ENCODE peak calls at places on chromosomes 6 and 20, in five cellular contexts. One of them, this sample, is unnamed.

GRCh38 chr6:55794136-55794812 is 81.1 kb downstream of the BMP5 start:
- DNase-seq in GM23338: no peak
- DNase-seq in HepG2: no peak
- DNase-seq in K562: no peak
- DNase-seq in GM12878: no peak
- DNase-seq in this sample: no peak

GRCh38 chr6:3808759-3809514 is 40.2 kb upstream of the FAM50B start:
- DNase-seq in GM23338: no peak
- DNase-seq in HepG2: peak
- DNase-seq in K562: no peak
- DNase-seq in GM12878: no peak
- DNase-seq in this sample: peak

GRCh38 chr6:99132026-99132425 is 184.3 kb upstream of the FBXL4 start:
- DNase-seq in GM23338: no peak
- DNase-seq in HepG2: no peak
- DNase-seq in K562: no peak
- DNase-seq in GM12878: no peak
- DNase-seq in this sample: no peak

GRCh38 chr20:16821211-16822089 is 73.3 kb downstream of the OTOR start:
- DNase-seq in GM23338: peak
- DNase-seq in HepG2: peak
- DNase-seq in K562: peak
- DNase-seq in GM12878: no peak
- DNase-seq in this sample: peak

GRCh38 chr6:154410619-154411044 is 54.0 kb upstream of the IPCEF1 start:
- DNase-seq in GM23338: peak
- DNase-seq in HepG2: peak
- DNase-seq in K562: no peak
- DNase-seq in GM12878: no peak
- DNase-seq in this sample: peak

GRCh38 chr6:25449774-25450173 is 170.6 kb downstream of the CARMIL1 start:
- DNase-seq in GM23338: peak
- DNase-seq in HepG2: no peak
- DNase-seq in K562: no peak
- DNase-seq in GM12878: no peak
- DNase-seq in this sample: no peak

GRCh38 chr6:44670146-44670545 is 282.6 kb downstream of the CDC5L start:
- DNase-seq in GM23338: no peak
- DNase-seq in HepG2: no peak
- DNase-seq in K562: no peak
- DNase-seq in GM12878: no peak
- DNase-seq in this sample: no peak

GRCh38 chr6:47106721-47107197 is 64.6 kb upstream of the ADGRF1 start:
- DNase-seq in GM23338: peak
- DNase-seq in HepG2: peak
- DNase-seq in K562: no peak
- DNase-seq in GM12878: no peak
- DNase-seq in this sample: no peak

GRCh38 chr6:138206862-138207261 is 11.4 kb downstream of the PBOV1 start:
- DNase-seq in GM23338: no peak
- DNase-seq in HepG2: no peak
- DNase-seq in K562: no peak
- DNase-seq in GM12878: no peak
- DNase-seq in this sample: no peak

GRCh38 chr6:168078199-168078942 is 641 bp downstream of the FRMD1 start:
- DNase-seq in GM23338: no peak
- DNase-seq in HepG2: no peak
- DNase-seq in K562: no peak
- DNase-seq in GM12878: no peak
- DNase-seq in this sample: no peak

GRCh38 chr20:44706371-44707258 is 8.6 kb upstream of the CCN5 start:
- DNase-seq in GM23338: no peak
- DNase-seq in HepG2: no peak
- DNase-seq in K562: no peak
- DNase-seq in GM12878: no peak
- DNase-seq in this sample: no peak

GRCh38 chr6:40894962-40895799 is 143.8 kb downstream of the UNC5CL start:
- DNase-seq in GM23338: peak
- DNase-seq in HepG2: peak
- DNase-seq in K562: peak
- DNase-seq in GM12878: no peak
- DNase-seq in this sample: peak

GRCh38 chr20:51514836-51515235 is 27.7 kb downstream of the NFATC2 start:
- DNase-seq in GM23338: no peak
- DNase-seq in HepG2: no peak
- DNase-seq in K562: no peak
- DNase-seq in GM12878: no peak
- DNase-seq in this sample: no peak

GRCh38 chr6:92180090-92180489 is 1239.3 kb downstream of the EPHA7 start:
- DNase-seq in GM23338: no peak
- DNase-seq in HepG2: no peak
- DNase-seq in K562: no peak
- DNase-seq in GM12878: no peak
- DNase-seq in this sample: no peak

GRCh38 chr20:38113401-38114325 is 51.4 kb downstream of the TGM2 start:
- DNase-seq in GM23338: peak
- DNase-seq in HepG2: peak
- DNase-seq in K562: peak
- DNase-seq in GM12878: no peak
- DNase-seq in this sample: no peak

GRCh38 chr6:56949925-56950495 is 4.9 kb upstream of the BEND6 start:
- DNase-seq in GM23338: no peak
- DNase-seq in HepG2: no peak
- DNase-seq in K562: no peak
- DNase-seq in GM12878: no peak
- DNase-seq in this sample: no peak

GRCh38 chr6:33735201-33735600 is 11.5 kb downstream of the IP6K3 start:
- DNase-seq in GM23338: no peak
- DNase-seq in HepG2: no peak
- DNase-seq in K562: no peak
- DNase-seq in GM12878: no peak
- DNase-seq in this sample: no peak

GRCh38 chr20:63854766-63855362 is 6.4 kb upstream of the ABHD16B start:
- DNase-seq in GM23338: no peak
- DNase-seq in HepG2: no peak
- DNase-seq in K562: no peak
- DNase-seq in GM12878: no peak
- DNase-seq in this sample: no peak

GRCh38 chr20:57221916-57222630 is 44.4 kb downstream of the BMP7 start:
- DNase-seq in GM23338: no peak
- DNase-seq in HepG2: no peak
- DNase-seq in K562: no peak
- DNase-seq in GM12878: no peak
- DNase-seq in this sample: no peak

DNA sequence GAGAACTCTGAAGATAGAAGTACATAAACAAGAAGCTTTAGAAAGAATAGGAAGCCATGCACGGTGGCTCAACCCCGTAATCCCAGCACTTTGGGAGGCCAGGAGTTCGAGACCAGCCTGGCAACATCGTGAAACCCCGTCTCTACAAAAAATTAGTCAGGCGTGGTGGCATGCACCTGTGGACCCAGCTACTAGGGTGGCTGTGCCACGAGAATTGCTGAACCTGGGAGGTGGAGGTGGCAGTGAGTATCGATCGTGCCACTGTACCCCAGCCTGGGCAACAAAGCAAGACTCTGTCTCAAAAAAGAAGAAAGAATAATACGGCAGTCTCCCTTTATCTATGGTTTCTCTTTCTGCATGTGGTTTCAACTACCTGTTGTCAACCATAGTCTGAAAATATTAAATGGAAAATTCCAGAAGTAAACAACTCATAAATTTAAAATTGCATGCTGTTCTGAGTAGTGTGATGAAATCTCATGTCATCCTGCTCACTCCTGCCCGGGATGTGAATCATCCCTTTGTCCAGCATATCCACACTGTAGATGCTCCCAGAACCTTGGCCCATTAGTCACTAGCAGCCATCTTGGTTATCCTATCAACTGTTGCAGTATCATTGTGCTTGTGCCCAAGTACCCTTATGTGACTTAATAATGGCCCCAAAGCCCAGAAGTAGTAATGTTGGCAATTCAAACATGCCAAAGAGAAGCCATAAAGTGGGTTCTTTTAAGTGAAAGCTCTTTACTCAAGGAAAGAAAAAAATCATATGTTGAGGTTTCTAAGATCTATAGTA is 22.1 kb downstream of the DEK start:
- DNase-seq in GM23338: no peak
- DNase-seq in HepG2: peak
- DNase-seq in K562: no peak
- DNase-seq in GM12878: no peak
- DNase-seq in this sample: no peak
- TF ChIP-seq JUNB in GM23338: no peak
- TF ChIP-seq JUNB in HepG2: no peak
- TF ChIP-seq JUNB in K562: no peak
- TF ChIP-seq JUNB in GM12878: no peak
- TF ChIP-seq JUNB in this sample: no peak

GRCh38 chr6:139648430-139649000 is 274.1 kb upstream of the CITED2 start:
- DNase-seq in GM23338: no peak
- DNase-seq in HepG2: no peak
- DNase-seq in K562: peak
- DNase-seq in GM12878: no peak
- DNase-seq in this sample: no peak
- TF ChIP-seq JUNB in GM23338: no peak
- TF ChIP-seq JUNB in HepG2: no peak
- TF ChIP-seq JUNB in K562: no peak
- TF ChIP-seq JUNB in GM12878: no peak
- TF ChIP-seq JUNB in this sample: no peak

GRCh38 chr6:158660331-158660730 is 10.5 kb downstream of the SYTL3 start:
- DNase-seq in GM23338: peak
- DNase-seq in HepG2: no peak
- DNase-seq in K562: peak
- DNase-seq in GM12878: no peak
- DNase-seq in this sample: peak
- TF ChIP-seq JUNB in GM23338: no peak
- TF ChIP-seq JUNB in HepG2: no peak
- TF ChIP-seq JUNB in K562: no peak
- TF ChIP-seq JUNB in GM12878: no peak
- TF ChIP-seq JUNB in this sample: no peak

GRCh38 chr6:143136647-143137046 is 76.0 kb downstream of the AIG1 start:
- DNase-seq in GM23338: peak
- DNase-seq in HepG2: no peak
- DNase-seq in K562: peak
- DNase-seq in GM12878: no peak
- DNase-seq in this sample: no peak

GRCh38 chr6:143135797-143136561 is 75.3 kb downstream of the AIG1 start:
- DNase-seq in GM23338: no peak
- DNase-seq in HepG2: no peak
- DNase-seq in K562: no peak
- DNase-seq in GM12878: no peak
- DNase-seq in this sample: no peak

GRCh38 chr6:143139239-143139784 is 78.6 kb downstream of the AIG1 start:
- DNase-seq in GM23338: no peak
- DNase-seq in HepG2: no peak
- DNase-seq in K562: no peak
- DNase-seq in GM12878: no peak
- DNase-seq in this sample: no peak

GRCh38 chr6:143130928-143131327 is 70.2 kb downstream of the AIG1 start:
- DNase-seq in GM23338: no peak
- DNase-seq in HepG2: no peak
- DNase-seq in K562: no peak
- DNase-seq in GM12878: no peak
- DNase-seq in this sample: no peak

DNA sequence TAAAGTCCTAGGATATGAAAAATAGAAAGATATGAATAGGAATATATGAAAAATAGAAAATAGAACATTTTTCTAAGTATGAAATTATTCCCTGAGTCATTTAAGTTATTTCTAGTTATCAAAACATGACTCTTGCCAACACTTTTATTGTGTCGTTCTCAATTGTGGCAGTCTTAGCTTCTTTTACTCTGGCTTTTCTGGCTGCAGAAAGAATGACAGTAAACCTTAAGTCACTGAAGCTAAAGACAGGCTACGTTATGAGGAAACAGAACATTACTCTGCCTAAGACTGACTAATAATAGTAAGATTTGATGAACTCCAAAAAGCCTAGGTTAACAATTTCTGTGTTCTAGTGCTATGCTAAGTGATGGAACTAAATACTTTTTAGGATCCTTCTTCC is 74.6 kb downstream of the AIG1 start:
- DNase-seq in GM23338: no peak
- DNase-seq in HepG2: no peak
- DNase-seq in K562: no peak
- DNase-seq in GM12878: no peak
- DNase-seq in this sample: no peak
- TF ChIP-seq JUNB in GM23338: no peak
- TF ChIP-seq JUNB in HepG2: no peak
- TF ChIP-seq JUNB in K562: no peak
- TF ChIP-seq JUNB in GM12878: no peak
- TF ChIP-seq JUNB in this sample: no peak

GRCh38 chr6:31058128-31058894 is 48.0 kb downstream of the MUC22 start:
- DNase-seq in GM23338: peak
- DNase-seq in HepG2: peak
- DNase-seq in K562: peak
- DNase-seq in GM12878: no peak
- DNase-seq in this sample: peak
- TF ChIP-seq JUNB in GM23338: no peak
- TF ChIP-seq JUNB in HepG2: no peak
- TF ChIP-seq JUNB in K562: peak
- TF ChIP-seq JUNB in GM12878: no peak
- TF ChIP-seq JUNB in this sample: peak

This sample was measured in A549.